ENCODE peak calls at places on chromosomes 11 and 22, in seven cellular contexts. H is naive thymus-derived CD8-positive, alpha-beta T cell; Y is A172; E is frontal cortex; R is fibroblast of pulmonary artery; I is prostate gland; N is omental fat pad. G is an unnamed sample.

GRCh38 chr11:82907376-82907775 is 5.8 kb downstream of the DDIAS start:
- DNase-seq in I (no peak), E (no peak), N (no peak), R (no peak), Y (no peak), H (no peak), G (no peak)

GRCh38 chr11:122040476-122040875 is 75.5 kb downstream of the BLID start:
- DNase-seq in R (no peak), E (no peak), Y (no peak), H (no peak), I (no peak), N (no peak), G (no peak)

GRCh38 chr22:29690481-29690880 is 29.3 kb upstream of the CABP7 start:
- DNase-seq in R (no peak), N (no peak), Y (no peak), I (no peak), H (no peak), E (no peak), G (no peak)

GRCh38 chr11:122523841-122524531 is 131.5 kb upstream of the UBASH3B start:
- DNase-seq in E (no peak), I (peak), N (no peak), H (no peak), Y (no peak), R (no peak), G (no peak)

GRCh38 chr22:21623402-21623970 is 6.3 kb downstream of the YDJC start:
- DNase-seq in I (no peak), N (no peak), E (no peak), R (no peak), Y (no peak), H (no peak), G (no peak)

GRCh38 chr11:117219455-117219854 is 12.4 kb downstream of the PCSK7 start:
- DNase-seq in R (no peak), I (no peak), N (peak), E (no peak), Y (no peak), H (no peak), G (no peak)

GRCh38 chr11:115548878-115549528 is 44.8 kb upstream of the CADM1 start:
- DNase-seq in Y (no peak), E (no peak), R (no peak), I (no peak), H (no peak), N (no peak), G (no peak)

GRCh38 chr11:66081505-66081904 is 11.4 kb downstream of the PACS1 start:
- DNase-seq in I (peak), Y (peak), H (peak), R (peak), E (no peak), N (no peak), G (peak)

GRCh38 chr11:92152245-92152644 is 72.4 kb upstream of the FAT3 start:
- DNase-seq in Y (no peak), N (no peak), R (no peak), H (no peak), I (no peak), E (no peak), G (no peak)

GRCh38 chr11:970319-970871 is 44.7 kb downstream of the AP2A2 start:
- DNase-seq in Y (no peak), E (no peak), I (no peak), H (peak), N (no peak), R (no peak), G (no peak)

GRCh38 chr22:24106385-24107381 is 74.6 kb upstream of the SUSD2 start:
- DNase-seq in Y (no peak), H (peak), I (no peak), N (no peak), E (no peak), R (no peak), G (no peak)

GRCh38 chr11:70482529-70482917 is 84.2 kb downstream of the CTTN start:
- DNase-seq in H (no peak), N (no peak), E (no peak), I (no peak), Y (no peak), R (peak), G (no peak)

GRCh38 chr11:8792636-8793035 is 110.0 kb downstream of the RPL27A start:
- DNase-seq in R (no peak), H (no peak), I (no peak), N (no peak), E (no peak), Y (no peak), G (peak)

GRCh38 chr22:38924197-38924952 is 33.0 kb upstream of the APOBEC3A start:
- DNase-seq in N (no peak), R (peak), Y (peak), E (peak), H (no peak), I (peak), G (peak)

GRCh38 chr22:39486951-39487825 is 14.9 kb upstream of the MIEF1 start:
- DNase-seq in N (no peak), Y (no peak), R (no peak), I (no peak), E (no peak), H (no peak), G (no peak)

GRCh38 chr11:45253640-45254039 is 32.5 kb downstream of the SYT13 start:
- DNase-seq in N (no peak), I (no peak), E (no peak), H (no peak), R (no peak), Y (no peak), G (no peak)

G was measured in suprapubic skin.